ENCODE peak calls at places on chromosome 13, in seven cellular contexts. W is heart left ventricle, V is testis, K is right lobe of liver, Z is colonic mucosa, M is heart right ventricle, H is esophagus squamous epithelium. J is an unnamed sample. For H3K4me1, the result is how much of the 10 kb centered on the place peaks cover.

GRCh38 chr13:75621147-75621546 is 15.0 kb upstream of the LMO7 start:
- DNase-seq in W (no peak), V (no peak), K (no peak), Z (no peak), M (no peak), H (no peak), J (no peak)

GRCh38 chr13:29861694-29862110 is 11.3 kb upstream of the UBL3 start:
- DNase-seq in W (no peak), V (no peak), K (no peak), Z (no peak), M (no peak), H (no peak), J (no peak)

GRCh38 chr13:83503424-83503823 is 378.9 kb downstream of the SLITRK1 start:
- DNase-seq in W (no peak), V (no peak), K (no peak), Z (no peak), M (no peak), H (no peak), J (no peak)

GRCh38 chr13:110266983-110267382 is 40.0 kb downstream of the COL4A1 start:
- DNase-seq in W (no peak), V (no peak), K (no peak), Z (no peak), M (no peak), H (no peak), J (no peak)

GRCh38 chr13:110250258-110250891 is 56.6 kb downstream of the COL4A1 start:
- DNase-seq in W (no peak), V (peak), K (no peak), Z (no peak), M (peak), H (no peak), J (no peak)

GRCh38 chr13:35826626-35827254 is 304.4 kb downstream of the DCLK1 start:
- DNase-seq in W (no peak), V (peak), K (no peak), Z (no peak), M (no peak), H (no peak), J (no peak)

GRCh38 chr13:23754506-23754905 is 134.7 kb downstream of the MIPEP start:
- DNase-seq in W (no peak), V (peak), K (no peak), Z (no peak), M (no peak), H (no peak), J (no peak)

GRCh38 chr13:53110614-53111013 is 82.0 kb downstream of the OLFM4 start:
- DNase-seq in W (no peak), V (no peak), K (no peak), Z (no peak), M (no peak), H (no peak), J (no peak)

GRCh38 chr13:90105881-90106496 is 1241.5 kb upstream of the MIR17HG start:
- DNase-seq in W (no peak), V (no peak), K (no peak), Z (no peak), M (no peak), H (no peak), J (no peak)

GRCh38 chr13:20414475-20415287 is 111.0 kb downstream of the CRYL1 start:
- DNase-seq in W (no peak), V (no peak), K (no peak), Z (no peak), M (no peak), H (no peak), J (peak)

GRCh38 chr13:27117947-27118346 is 53.7 kb downstream of the USP12 start:
- DNase-seq in W (no peak), V (no peak), K (no peak), Z (no peak), M (no peak), H (no peak), J (no peak)

GRCh38 chr13:26485288-26485687 is 72.2 kb upstream of the WASF3 start:
- DNase-seq in W (no peak), V (no peak), K (no peak), Z (no peak), M (no peak), H (no peak), J (no peak)

GRCh38 chr13:66492479-66492878 is 737.7 kb downstream of the PCDH9 start:
- DNase-seq in W (no peak), V (peak), K (no peak), Z (no peak), M (no peak), H (no peak), J (no peak)

GRCh38 chr13:35349673-35350278 is 126.7 kb downstream of the MAB21L1 start:
- DNase-seq in W (no peak), V (no peak), K (no peak), Z (no peak), M (no peak), H (no peak), J (no peak)

GRCh38 chr13:60765700-60766411 is 368.8 kb downstream of the TDRD3 start:
- DNase-seq in W (no peak), V (no peak), K (no peak), Z (no peak), M (no peak), H (no peak), J (no peak)

GRCh38 chr13:51843529-51843928 is 1.4 kb downstream of the TMEM272 start:
- DNase-seq in W (no peak), V (no peak), K (no peak), Z (no peak), M (no peak), H (no peak), J (no peak)

GRCh38 chr13:51267581-51267980 is 45.4 kb downstream of the FAM124A start:
- DNase-seq in W (no peak), V (no peak), K (no peak), Z (no peak), M (no peak), H (no peak), J (no peak)

GRCh38 chr13:52736891-52737290 is 2.7 kb downstream of the CNMD start:
- DNase-seq in W (no peak), V (no peak), K (no peak), Z (no peak), M (no peak), H (no peak), J (no peak)

GRCh38 chr13:104015646-104016396 is 949.6 kb upstream of the SLC10A2 start:
- DNase-seq in W (no peak), V (no peak), K (no peak), Z (no peak), M (no peak), H (no peak), J (no peak)

GRCh38 chr13:32415019-32415418 is 12.9 kb downstream of the N4BP2L1 start:
- DNase-seq in W (no peak), V (no peak), K (no peak), Z (peak), M (no peak), H (no peak), J (peak)

GRCh38 chr13:111521691-111522229 is 201.3 kb downstream of the TEX29 start:
- DNase-seq in W (no peak), V (no peak), K (no peak), Z (no peak), M (no peak), H (no peak), J (no peak)

GRCh38 chr13:95296326-95296939 is 4.8 kb downstream of the ABCC4 start:
- DNase-seq in W (no peak), V (peak), K (peak), Z (peak), M (peak), H (no peak), J (peak)

GRCh38 chr13:60090579-60090978 is 73.1 kb downstream of the DIAPH3 start:
- DNase-seq in W (no peak), V (no peak), K (no peak), Z (no peak), M (no peak), H (no peak), J (no peak)

GRCh38 chr13:39597828-39598227 is 5.2 kb downstream of the LHFPL6 start:
- DNase-seq in W (no peak), V (no peak), K (no peak), Z (no peak), M (no peak), H (no peak), J (no peak)

GRCh38 chr13:27559714-27560113 is 60.6 kb downstream of the LNX2 start:
- DNase-seq in W (no peak), V (no peak), K (no peak), Z (no peak), M (no peak), H (no peak), J (no peak)

GRCh38 chr13:31909889-31910551 is 121.6 kb upstream of the FRY start:
- DNase-seq in W (no peak), V (peak), K (no peak), Z (peak), M (peak), H (no peak), J (peak)

GRCh38 chr13:92355213-92355612 is 871.4 kb upstream of the GPC6 start:
- DNase-seq in W (no peak), V (peak), K (no peak), Z (peak), M (no peak), H (no peak), J (peak)

GRCh38 chr13:30108913-30109237 is 198.5 kb downstream of the KATNAL1 start:
- DNase-seq in W (no peak), V (no peak), K (peak), Z (peak), M (no peak), H (no peak), J (peak)

GRCh38 chr13:23715762-23716235 is 145.6 kb downstream of the TNFRSF19 start:
- DNase-seq in W (no peak), V (no peak), K (no peak), Z (no peak), M (no peak), H (no peak), J (no peak)

GRCh38 chr13:48531416-48532145 is 1.3 kb downstream of the RCBTB2 start:
- DNase-seq in W (no peak), V (peak), K (no peak), Z (peak), M (no peak), H (no peak), J (no peak)

GRCh38 chr13:75425216-75426009 is 56.6 kb downstream of the TBC1D4 start:
- DNase-seq in W (no peak), V (no peak), K (no peak), Z (no peak), M (no peak), H (no peak), J (no peak)

GRCh38 chr13:93262729-93263128 is 36.1 kb downstream of the GPC6 start:
- DNase-seq in W (no peak), V (no peak), K (no peak), Z (no peak), M (no peak), H (no peak), J (no peak)

GRCh38 chr13:59337070-59337469 is 826.7 kb downstream of the DIAPH3 start:
- DNase-seq in W (no peak), V (no peak), K (no peak), Z (no peak), M (peak), H (no peak), J (no peak)

GRCh38 chr13:67303661-67304333 is 73.7 kb upstream of the PCDH9 start:
- DNase-seq in W (no peak), V (no peak), K (no peak), Z (no peak), M (no peak), H (no peak), J (no peak)

GRCh38 chr13:34883381-34883780 is 58.7 kb upstream of the NBEA start:
- DNase-seq in W (no peak), V (no peak), K (no peak), Z (no peak), M (no peak), H (no peak), J (no peak)

GRCh38 chr13:28568286-28568685 is 73.4 kb upstream of the FLT1 start:
- DNase-seq in W (peak), V (peak), K (peak), Z (peak), M (peak), H (no peak), J (peak)

GRCh38 chr13:108859202-108860012 is 230.0 kb downstream of the MYO16 start:
- DNase-seq in W (no peak), V (no peak), K (no peak), Z (no peak), M (no peak), H (no peak), J (no peak)

DNA sequence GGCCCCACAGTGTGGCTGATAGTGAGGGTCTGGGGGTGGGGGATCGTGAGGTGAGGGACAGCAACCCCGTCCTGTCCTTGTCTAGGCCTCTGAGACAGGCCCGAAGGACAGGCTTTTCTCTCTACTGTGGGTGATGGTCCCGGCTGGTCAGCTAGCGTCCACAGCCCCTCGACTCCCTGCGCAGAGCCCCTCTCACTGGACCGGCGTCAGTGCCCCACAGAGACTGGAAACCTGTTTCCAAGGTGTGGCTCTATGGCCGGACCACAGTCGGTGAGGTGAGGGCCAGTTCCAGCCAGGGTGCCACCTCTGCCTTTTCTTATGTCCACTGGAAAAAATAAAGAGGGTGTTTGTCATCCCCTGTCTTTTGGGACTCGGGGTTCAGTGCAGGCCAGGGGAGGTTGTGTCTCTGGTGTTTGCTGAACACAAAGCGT is 22.6 kb downstream of the ATP11A start:
- DNase-seq in W (no peak), V (no peak), K (no peak), Z (no peak), M (no peak), H (no peak), J (no peak)
- H3K4me1 ChIP-seq in W (half or more), V (under half), K (under half), Z (under half), M (under half), H (under half), J (under half)

GRCh38 chr13:43787998-43788397 is 1.2 kb upstream of the ENOX1 start:
- DNase-seq in W (no peak), V (peak), K (no peak), Z (no peak), M (no peak), H (no peak), J (no peak)
- H3K4me1 ChIP-seq in W (under half), V (under half), K (under half), Z (under half), M (under half), H (under half), J (under half)

GRCh38 chr13:21673592-21674270 is 2.9 kb downstream of the FGF9 start:
- DNase-seq in W (peak), V (peak), K (peak), Z (peak), M (no peak), H (no peak), J (peak)

GRCh38 chr13:21670883-21671792 is at the start of gene FGF9:
- DNase-seq in W (peak), V (peak), K (peak), Z (peak), M (peak), H (no peak), J (peak)

GRCh38 chr13:21674271-21675009 is 3.6 kb downstream of the FGF9 start:
- DNase-seq in W (no peak), V (no peak), K (no peak), Z (peak), M (peak), H (no peak), J (peak)

GRCh38 chr13:21671793-21672680 is 1.2 kb downstream of the FGF9 start:
- DNase-seq in W (no peak), V (no peak), K (no peak), Z (no peak), M (no peak), H (no peak), J (no peak)

GRCh38 chr13:21672811-21673591 is 2.1 kb downstream of the FGF9 start:
- DNase-seq in W (no peak), V (no peak), K (no peak), Z (peak), M (no peak), H (no peak), J (no peak)
- H3K4me1 ChIP-seq in W (half or more), V (under half), K (half or more), Z (under half), M (under half), H (under half), J (half or more)

DNA sequence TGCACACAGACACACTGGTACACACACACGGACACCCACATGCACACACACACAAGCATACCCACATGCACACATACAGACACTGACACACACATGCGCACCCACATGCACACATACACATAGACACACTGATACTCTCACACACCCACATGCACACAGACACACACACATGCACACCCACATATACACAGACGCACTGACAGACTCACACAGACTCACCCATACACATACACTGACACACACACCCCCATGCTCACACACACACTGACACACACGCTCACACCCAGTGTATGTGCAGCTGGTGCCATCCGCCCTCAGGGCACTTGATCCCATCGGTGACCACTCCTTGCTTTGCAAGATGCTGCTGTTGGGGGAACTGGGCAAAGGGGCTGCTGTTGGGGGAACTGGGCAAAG is 9.7 kb upstream of the RASA3 start:
- DNase-seq in W (no peak), V (no peak), K (no peak), Z (no peak), M (no peak), H (no peak), J (no peak)
- H3K4me1 ChIP-seq in W (under half), V (under half), K (under half), Z (under half), M (under half), H (under half), J (under half)

GRCh38 chr13:98564204-98564603 is 12.7 kb downstream of the STK24 start:
- DNase-seq in W (no peak), V (no peak), K (no peak), Z (no peak), M (no peak), H (no peak), J (no peak)
- H3K4me1 ChIP-seq in W (half or more), V (under half), K (under half), Z (under half), M (half or more), H (under half), J (under half)

GRCh38 chr13:45101327-45102018 is 18.8 kb upstream of the GTF2F2 start:
- DNase-seq in W (no peak), V (no peak), K (no peak), Z (no peak), M (no peak), H (no peak), J (no peak)
- H3K4me1 ChIP-seq in W (under half), V (under half), K (under half), Z (under half), M (under half), H (under half), J (under half)

DNA sequence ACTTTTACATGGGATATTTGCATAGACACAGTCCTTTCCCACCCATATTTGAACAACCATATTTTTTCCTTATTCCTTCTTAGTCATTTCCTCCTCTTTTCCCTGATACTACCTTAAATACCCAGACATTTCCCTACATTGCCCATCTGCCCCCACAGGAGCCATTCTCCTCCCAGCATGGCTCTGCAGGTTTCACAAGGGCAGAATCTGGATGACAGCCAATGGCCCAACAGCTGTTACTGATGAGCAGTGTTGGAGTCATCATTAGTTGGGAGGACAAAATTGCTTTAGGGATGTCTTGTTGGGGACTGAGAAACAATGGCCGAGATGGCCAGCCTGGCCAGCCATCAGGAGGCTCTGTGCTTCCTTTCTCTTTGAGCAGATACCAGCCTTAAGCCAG is 209.5 kb downstream of the KLF5 start:
- DNase-seq in W (no peak), V (no peak), K (no peak), Z (peak), M (no peak), H (no peak), J (peak)
- H3K4me1 ChIP-seq in W (under half), V (under half), K (under half), Z (under half), M (under half), H (under half), J (under half)